ENCODE peak calls at places on chromosomes 7 and 10, in eight cellular contexts. L is OCI-LY7, M is mucosa of descending colon, Y is progenitor cell of endocrine pancreas, O is HCT116, D is mesothelial cell of epicardium, J is Panc1, F is H9. W is an unnamed sample.

GRCh38 chr10:12811725-12812310 is 189.7 kb downstream of the CCDC3 start:
- DNase-seq in M (no peak), J (no peak), D (no peak), Y (no peak), L (no peak), F (no peak), O (no peak), W (no peak)

GRCh38 chr10:121221991-121222390 is 370.8 kb downstream of the WDR11 start:
- DNase-seq in J (no peak), Y (no peak), D (no peak), F (no peak), M (no peak), O (no peak), L (no peak), W (no peak)

GRCh38 chr10:44731271-44731670 is 179.9 kb upstream of the TMEM72 start:
- DNase-seq in F (no peak), M (no peak), L (no peak), O (no peak), D (no peak), Y (no peak), J (no peak), W (no peak)

GRCh38 chr7:116653204-116653603 is 18.8 kb upstream of the MET start:
- DNase-seq in O (peak), F (no peak), M (no peak), D (no peak), Y (no peak), J (no peak), L (no peak), W (no peak)

GRCh38 chr10:78757542-78757941 is 311.2 kb upstream of the ZMIZ1 start:
- DNase-seq in O (no peak), M (no peak), F (no peak), J (no peak), L (no peak), D (no peak), Y (no peak), W (no peak)

GRCh38 chr10:72335394-72336258 is 19.1 kb downstream of the DNAJB12 start:
- DNase-seq in L (peak), O (no peak), F (no peak), M (peak), D (no peak), J (no peak), Y (no peak), W (peak)

GRCh38 chr10:129288940-129289468 is 178.0 kb upstream of the MGMT start:
- DNase-seq in D (no peak), Y (no peak), F (no peak), O (no peak), L (no peak), J (no peak), M (no peak), W (no peak)

GRCh38 chr7:13181221-13181620 is 493.8 kb downstream of the ARL4A start:
- DNase-seq in O (no peak), Y (no peak), D (no peak), J (no peak), M (no peak), F (no peak), L (no peak), W (no peak)

GRCh38 chr10:119252470-119253151 is 45.2 kb downstream of the GRK5 start:
- DNase-seq in F (no peak), J (no peak), Y (no peak), O (no peak), M (no peak), L (no peak), D (no peak), W (no peak)

GRCh38 chr10:116729243-116729642 is 13.1 kb downstream of the HSPA12A start:
- DNase-seq in L (no peak), M (no peak), O (no peak), F (no peak), D (no peak), J (no peak), Y (no peak), W (no peak)

GRCh38 chr10:131018886-131019500 is 292.5 kb downstream of the TCERG1L start:
- DNase-seq in O (no peak), L (no peak), F (peak), M (no peak), Y (no peak), D (no peak), J (no peak), W (no peak)

GRCh38 chr7:96870934-96871333 is 134.4 kb upstream of the DLX6 start:
- DNase-seq in D (no peak), J (no peak), L (no peak), F (no peak), O (no peak), M (no peak), Y (no peak), W (no peak)

GRCh38 chr7:143408686-143409551 is at the start of gene EPHA1:
- DNase-seq in L (no peak), F (peak), J (no peak), Y (peak), M (peak), D (no peak), O (peak), W (no peak)

GRCh38 chr10:61157182-61157581 is 213.2 kb upstream of the RHOBTB1 start:
- DNase-seq in O (no peak), L (no peak), F (no peak), J (no peak), M (no peak), Y (no peak), D (no peak), W (no peak)

GRCh38 chr10:61159253-61159652 is 215.3 kb upstream of the RHOBTB1 start:
- DNase-seq in O (no peak), Y (no peak), M (no peak), D (no peak), L (no peak), J (no peak), F (no peak), W (no peak)

GRCh38 chr10:61153766-61154165 is 209.8 kb upstream of the RHOBTB1 start:
- DNase-seq in L (no peak), J (no peak), F (no peak), D (no peak), Y (no peak), O (no peak), M (no peak), W (no peak)
- TF ChIP-seq CTCF in L (no peak), J (no peak), F (no peak), D (no peak), Y (no peak), O (no peak), M (no peak), W (no peak)

GRCh38 chr7:119482671-119483070 is 790.3 kb upstream of the KCND2 start:
- DNase-seq in F (no peak), J (no peak), O (no peak), M (no peak), Y (no peak), D (no peak), L (no peak), W (no peak)

GRCh38 chr7:119483364-119483763 is 789.6 kb upstream of the KCND2 start:
- DNase-seq in O (no peak), D (no peak), J (no peak), M (no peak), L (no peak), F (no peak), Y (no peak), W (no peak)

GRCh38 chr7:119482209-119482608 is 790.8 kb upstream of the KCND2 start:
- DNase-seq in Y (no peak), O (peak), M (no peak), F (peak), J (no peak), D (peak), L (peak), W (peak)
- TF ChIP-seq CTCF in Y (peak), O (peak), M (no peak), F (peak), J (peak), D (no peak), L (peak), W (no peak)

GRCh38 chr7:158885624-158886023 is 29.3 kb downstream of the DYNC2I1 start:
- DNase-seq in L (peak), F (no peak), D (no peak), J (no peak), Y (no peak), O (no peak), M (no peak), W (no peak)
- TF ChIP-seq CTCF in L (peak), F (peak), D (no peak), J (no peak), Y (peak), O (peak), M (no peak), W (no peak)

GRCh38 chr10:27542812-27543211 is 38.7 kb downstream of the RAB18 start:
- DNase-seq in D (no peak), Y (no peak), J (no peak), O (no peak), M (no peak), L (no peak), F (no peak), W (no peak)

GRCh38 chr10:27547047-27547446 is 42.9 kb downstream of the RAB18 start:
- DNase-seq in Y (no peak), L (no peak), D (no peak), M (no peak), F (no peak), O (no peak), J (no peak), W (no peak)

GRCh38 chr10:27542324-27542723 is 38.2 kb downstream of the RAB18 start:
- DNase-seq in D (no peak), L (no peak), O (no peak), M (no peak), F (no peak), Y (no peak), J (no peak), W (no peak)

GRCh38 chr10:27550823-27551222 is 46.7 kb downstream of the RAB18 start:
- DNase-seq in J (no peak), L (no peak), Y (no peak), F (no peak), M (no peak), O (no peak), D (no peak), W (no peak)

DNA sequence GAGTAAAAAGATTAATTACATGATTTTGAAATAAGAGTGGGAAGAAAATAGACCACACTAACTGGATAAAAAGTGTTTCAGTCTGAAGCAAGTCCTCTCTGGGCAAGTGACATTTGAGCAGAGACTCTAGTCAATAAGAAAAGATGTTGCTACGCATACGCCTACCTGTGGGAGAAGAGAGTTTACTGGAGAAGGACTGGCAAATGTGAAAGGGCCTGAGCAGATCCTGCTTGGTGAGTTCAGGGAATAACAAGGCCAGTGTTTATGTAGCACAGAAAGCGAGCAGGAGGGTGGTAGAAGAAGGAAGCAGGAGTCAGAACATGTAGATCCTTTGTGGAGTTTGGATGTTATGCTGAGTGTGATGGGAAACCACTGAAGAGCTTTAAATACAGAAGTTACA is 43.4 kb downstream of the RAB18 start:
- DNase-seq in F (no peak), M (no peak), L (no peak), D (no peak), J (no peak), Y (no peak), O (no peak), W (no peak)
- TF ChIP-seq CTCF in F (no peak), M (no peak), L (no peak), D (no peak), J (no peak), Y (no peak), O (no peak), W (no peak)

DNA sequence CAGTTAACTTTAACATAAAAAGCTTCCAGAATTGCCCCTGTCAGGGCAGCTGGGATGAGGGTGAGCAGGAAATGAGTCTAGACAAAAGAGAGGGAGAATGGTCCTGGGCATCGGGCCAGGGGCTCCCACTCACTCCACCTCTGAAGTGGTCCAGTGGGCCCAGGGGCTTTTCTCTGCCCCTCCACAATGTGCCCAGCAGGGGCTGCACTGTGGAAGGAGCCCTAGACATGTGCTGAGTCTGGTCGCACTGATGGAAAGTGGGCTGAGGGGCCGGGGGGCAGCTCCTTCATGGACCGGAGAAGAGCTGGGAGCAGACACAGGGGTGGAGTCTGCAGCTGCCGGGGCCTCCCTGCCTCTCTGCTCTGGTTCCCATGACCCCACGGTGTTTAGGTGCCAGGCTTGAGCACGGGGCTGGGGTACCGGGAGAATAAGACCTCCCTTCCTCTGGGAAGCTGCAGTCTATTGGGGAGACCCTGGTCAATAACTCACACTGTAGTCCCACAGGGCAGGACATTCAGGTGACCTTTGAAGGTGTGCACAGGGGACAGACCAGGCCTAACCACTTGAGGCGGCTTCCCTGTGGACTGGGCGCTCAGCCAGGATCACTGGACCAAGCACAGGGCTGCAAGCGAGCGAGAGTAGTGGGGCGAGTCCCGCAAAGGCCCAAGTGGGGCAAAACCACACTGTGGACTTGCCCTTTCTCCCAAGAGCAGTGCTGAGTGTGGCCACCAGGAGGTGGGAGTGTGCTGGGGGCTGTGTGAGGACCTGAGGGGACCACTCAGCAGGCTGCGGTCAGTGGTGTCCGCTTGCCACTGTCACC is 6.1 kb downstream of the ADCY1 start:
- DNase-seq in F (peak), L (no peak), J (no peak), O (no peak), D (no peak), M (no peak), Y (no peak), W (no peak)
- TF ChIP-seq CTCF in F (peak), L (peak), J (no peak), O (peak), D (peak), M (no peak), Y (peak), W (no peak)

GRCh38 chr7:128672927-128673517 is 930 bp downstream of the GARIN1A start:
- DNase-seq in J (no peak), Y (no peak), L (peak), D (peak), F (peak), O (peak), M (no peak), W (peak)
- TF ChIP-seq CTCF in J (peak), Y (peak), L (peak), D (no peak), F (peak), O (peak), M (no peak), W (peak)

GRCh38 chr7:958221-959200 is 4.0 kb upstream of the ADAP1 start:
- DNase-seq in D (no peak), O (no peak), L (no peak), M (peak), Y (no peak), F (no peak), J (no peak), W (no peak)
- TF ChIP-seq CTCF in D (no peak), O (no peak), L (no peak), M (no peak), Y (peak), F (peak), J (no peak), W (no peak)

W was measured in GM13976.